ENCODE peak calls at places on chromosomes 4 and X, in six cellular contexts. One of them, this sample, is unnamed.

GRCh38 chr4:15163284-15163645 is 161.0 kb downstream of the CPEB2 start:
- DNase-seq in A549: no peak
- DNase-seq in HepG2: no peak
- DNase-seq in GM12878: no peak
- DNase-seq in K562: no peak
- DNase-seq in NB4: no peak
- DNase-seq in this sample: no peak

GRCh38 chr4:145619639-145619996 is 433 bp downstream of the MMAA start:
- DNase-seq in A549: peak
- DNase-seq in HepG2: peak
- DNase-seq in GM12878: peak
- DNase-seq in K562: no peak
- DNase-seq in NB4: no peak
- DNase-seq in this sample: no peak

GRCh38 chr4:164989464-164989863 is 12.0 kb upstream of the TRIM61 start:
- DNase-seq in A549: no peak
- DNase-seq in HepG2: no peak
- DNase-seq in GM12878: no peak
- DNase-seq in K562: no peak
- DNase-seq in NB4: no peak
- DNase-seq in this sample: no peak

GRCh38 chr4:84530871-84531270 is 31.8 kb upstream of the NKX6-1 start:
- DNase-seq in A549: peak
- DNase-seq in HepG2: no peak
- DNase-seq in GM12878: no peak
- DNase-seq in K562: no peak
- DNase-seq in NB4: no peak
- DNase-seq in this sample: no peak

GRCh38 chr4:127069675-127070074 is 563.1 kb upstream of the INTU start:
- DNase-seq in A549: no peak
- DNase-seq in HepG2: no peak
- DNase-seq in GM12878: no peak
- DNase-seq in K562: no peak
- DNase-seq in NB4: no peak
- DNase-seq in this sample: no peak

GRCh38 chr4:41747230-41748055 is 1.1 kb downstream of the PHOX2B start:
- DNase-seq in A549: no peak
- DNase-seq in HepG2: no peak
- DNase-seq in GM12878: no peak
- DNase-seq in K562: no peak
- DNase-seq in NB4: no peak
- DNase-seq in this sample: no peak

GRCh38 chr4:57064811-57065711 is 45.1 kb downstream of the IGFBP7 start:
- DNase-seq in A549: peak
- DNase-seq in HepG2: no peak
- DNase-seq in GM12878: no peak
- DNase-seq in K562: no peak
- DNase-seq in NB4: no peak
- DNase-seq in this sample: peak

GRCh38 chrX:3227526-3227925 is 118.9 kb downstream of the MXRA5 start:
- DNase-seq in A549: no peak
- DNase-seq in HepG2: no peak
- DNase-seq in GM12878: no peak
- DNase-seq in K562: no peak
- DNase-seq in NB4: no peak
- DNase-seq in this sample: no peak

GRCh38 chr4:13966241-13967195 is 339.0 kb upstream of the BOD1L1 start:
- DNase-seq in A549: no peak
- DNase-seq in HepG2: no peak
- DNase-seq in GM12878: no peak
- DNase-seq in K562: no peak
- DNase-seq in NB4: no peak
- DNase-seq in this sample: peak

GRCh38 chr4:113636438-113636818 is 125.1 kb downstream of the CAMK2D start:
- DNase-seq in A549: no peak
- DNase-seq in HepG2: peak
- DNase-seq in GM12878: no peak
- DNase-seq in K562: no peak
- DNase-seq in NB4: peak
- DNase-seq in this sample: no peak
- TF ChIP-seq MYC in A549: no peak
- TF ChIP-seq MYC in HepG2: no peak
- TF ChIP-seq MYC in GM12878: no peak
- TF ChIP-seq MYC in K562: no peak
- TF ChIP-seq MYC in NB4: no peak
- TF ChIP-seq MYC in this sample: no peak

DNA sequence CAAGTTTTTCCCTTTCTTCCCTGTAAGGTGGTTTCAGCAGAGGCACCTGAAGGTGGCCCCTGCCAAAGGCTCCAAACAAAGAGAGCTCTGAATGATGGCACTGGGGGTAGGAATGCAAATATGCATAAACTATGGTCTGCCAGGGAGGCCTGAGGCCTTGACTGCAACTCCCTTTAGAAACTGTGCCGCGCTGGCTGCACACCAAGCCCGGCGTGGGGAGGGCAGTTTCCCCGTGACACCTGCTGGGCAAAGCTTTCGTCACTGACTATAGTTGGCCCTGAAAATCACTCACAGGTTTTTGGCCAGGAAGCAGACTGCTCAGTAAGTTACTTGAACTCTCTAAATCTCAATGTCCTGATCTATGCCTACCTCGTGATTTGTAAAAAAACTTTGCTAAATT is 97.8 kb upstream of the ATOH1 start:
- DNase-seq in A549: no peak
- DNase-seq in HepG2: no peak
- DNase-seq in GM12878: no peak
- DNase-seq in K562: no peak
- DNase-seq in NB4: no peak
- DNase-seq in this sample: no peak
- TF ChIP-seq MAX in A549: no peak
- TF ChIP-seq MAX in HepG2: no peak
- TF ChIP-seq MAX in GM12878: no peak
- TF ChIP-seq MAX in K562: no peak
- TF ChIP-seq MAX in NB4: no peak
- TF ChIP-seq MAX in this sample: no peak

GRCh38 chr4:78560296-78560963 is 8.9 kb downstream of the ANXA3 start:
- DNase-seq in A549: peak
- DNase-seq in HepG2: no peak
- DNase-seq in GM12878: no peak
- DNase-seq in K562: no peak
- DNase-seq in NB4: no peak
- DNase-seq in this sample: peak
- TF ChIP-seq MYC in A549: no peak
- TF ChIP-seq MYC in HepG2: no peak
- TF ChIP-seq MYC in GM12878: no peak
- TF ChIP-seq MYC in K562: no peak
- TF ChIP-seq MYC in NB4: no peak
- TF ChIP-seq MYC in this sample: no peak

GRCh38 chr4:174394915-174395314 is 111.2 kb downstream of the CEP44 start:
- DNase-seq in A549: peak
- DNase-seq in HepG2: no peak
- DNase-seq in GM12878: no peak
- DNase-seq in K562: no peak
- DNase-seq in NB4: no peak
- DNase-seq in this sample: no peak
- TF ChIP-seq MAX in A549: no peak
- TF ChIP-seq MAX in HepG2: no peak
- TF ChIP-seq MAX in GM12878: no peak
- TF ChIP-seq MAX in K562: no peak
- TF ChIP-seq MAX in NB4: no peak
- TF ChIP-seq MAX in this sample: no peak

GRCh38 chr4:125762537-125762936 is 447.8 kb downstream of the FAT4 start:
- DNase-seq in A549: no peak
- DNase-seq in HepG2: no peak
- DNase-seq in GM12878: no peak
- DNase-seq in K562: no peak
- DNase-seq in NB4: no peak
- DNase-seq in this sample: no peak

GRCh38 chr4:125758438-125758837 is 443.7 kb downstream of the FAT4 start:
- DNase-seq in A549: no peak
- DNase-seq in HepG2: no peak
- DNase-seq in GM12878: no peak
- DNase-seq in K562: no peak
- DNase-seq in NB4: no peak
- DNase-seq in this sample: no peak

GRCh38 chr4:125765936-125766335 is 451.2 kb downstream of the FAT4 start:
- DNase-seq in A549: no peak
- DNase-seq in HepG2: no peak
- DNase-seq in GM12878: no peak
- DNase-seq in K562: no peak
- DNase-seq in NB4: no peak
- DNase-seq in this sample: no peak

DNA sequence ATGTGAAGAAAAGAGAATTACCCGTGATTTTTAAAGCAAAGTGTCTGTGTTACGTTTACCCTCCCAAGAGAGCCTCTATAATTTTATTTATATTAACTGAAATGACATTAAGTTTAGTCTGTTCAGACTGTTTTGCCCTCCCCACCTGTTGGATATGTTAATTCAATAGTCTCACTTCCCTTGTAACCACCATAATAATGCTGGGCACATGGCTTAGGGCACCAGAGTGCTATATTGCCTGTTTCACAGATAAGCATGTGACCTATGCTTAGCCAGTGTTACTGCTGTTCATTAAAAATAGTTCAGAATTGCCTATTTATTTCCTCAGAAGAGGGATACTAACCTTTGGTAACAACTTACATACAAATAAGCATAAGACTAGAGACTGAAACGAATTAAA is 446.2 kb downstream of the FAT4 start:
- DNase-seq in A549: no peak
- DNase-seq in HepG2: no peak
- DNase-seq in GM12878: no peak
- DNase-seq in K562: no peak
- DNase-seq in NB4: no peak
- DNase-seq in this sample: no peak
- TF ChIP-seq MYC in A549: no peak
- TF ChIP-seq MYC in HepG2: no peak
- TF ChIP-seq MYC in GM12878: no peak
- TF ChIP-seq MYC in K562: no peak
- TF ChIP-seq MYC in NB4: no peak
- TF ChIP-seq MYC in this sample: no peak

GRCh38 chr4:140935259-140935658 is 179.1 kb upstream of the TBC1D9 start:
- DNase-seq in A549: no peak
- DNase-seq in HepG2: no peak
- DNase-seq in GM12878: no peak
- DNase-seq in K562: no peak
- DNase-seq in NB4: no peak
- DNase-seq in this sample: no peak

GRCh38 chr4:140943486-140943885 is 187.3 kb upstream of the TBC1D9 start:
- DNase-seq in A549: no peak
- DNase-seq in HepG2: no peak
- DNase-seq in GM12878: no peak
- DNase-seq in K562: no peak
- DNase-seq in NB4: no peak
- DNase-seq in this sample: no peak

GRCh38 chr4:140932646-140933045 is 176.5 kb upstream of the TBC1D9 start:
- DNase-seq in A549: no peak
- DNase-seq in HepG2: no peak
- DNase-seq in GM12878: no peak
- DNase-seq in K562: no peak
- DNase-seq in NB4: no peak
- DNase-seq in this sample: no peak

GRCh38 chr4:140940589-140940988 is 184.4 kb upstream of the TBC1D9 start:
- DNase-seq in A549: no peak
- DNase-seq in HepG2: no peak
- DNase-seq in GM12878: no peak
- DNase-seq in K562: no peak
- DNase-seq in NB4: no peak
- DNase-seq in this sample: no peak

GRCh38 chr4:140937866-140938265 is 181.7 kb upstream of the TBC1D9 start:
- DNase-seq in A549: peak
- DNase-seq in HepG2: no peak
- DNase-seq in GM12878: no peak
- DNase-seq in K562: no peak
- DNase-seq in NB4: no peak
- DNase-seq in this sample: no peak
- TF ChIP-seq MAX in A549: no peak
- TF ChIP-seq MAX in HepG2: no peak
- TF ChIP-seq MAX in GM12878: no peak
- TF ChIP-seq MAX in K562: no peak
- TF ChIP-seq MAX in NB4: no peak
- TF ChIP-seq MAX in this sample: no peak

GRCh38 chr4:65502151-65502691 is 168.1 kb downstream of the EPHA5 start:
- DNase-seq in A549: peak
- DNase-seq in HepG2: no peak
- DNase-seq in GM12878: no peak
- DNase-seq in K562: no peak
- DNase-seq in NB4: no peak
- DNase-seq in this sample: peak
- TF ChIP-seq MYC in A549: no peak
- TF ChIP-seq MYC in HepG2: no peak
- TF ChIP-seq MYC in GM12878: no peak
- TF ChIP-seq MYC in K562: no peak
- TF ChIP-seq MYC in NB4: no peak
- TF ChIP-seq MYC in this sample: no peak

DNA sequence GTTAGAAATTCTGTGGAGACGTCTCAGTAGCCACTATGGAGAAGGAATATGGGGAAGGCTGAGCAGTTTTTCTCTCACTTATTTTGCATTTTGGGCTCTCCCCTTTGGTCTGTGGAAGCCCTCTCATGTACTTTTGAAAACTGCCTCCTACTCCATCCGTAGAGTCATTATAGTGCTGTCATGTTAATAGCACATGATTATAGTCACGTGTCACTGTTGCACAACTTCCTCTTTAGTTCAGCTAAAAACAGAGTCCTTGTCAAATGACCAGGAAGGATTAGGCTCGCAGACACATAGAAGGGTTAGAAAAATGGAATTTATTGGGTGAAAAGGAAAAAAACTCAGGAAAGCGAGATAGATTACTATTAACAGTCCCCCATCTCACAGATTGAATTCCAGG is 258.2 kb upstream of the CXorf51A start:
- DNase-seq in A549: no peak
- DNase-seq in HepG2: no peak
- DNase-seq in GM12878: no peak
- DNase-seq in K562: no peak
- DNase-seq in NB4: peak
- DNase-seq in this sample: no peak
- TF ChIP-seq MAX in A549: no peak
- TF ChIP-seq MAX in HepG2: no peak
- TF ChIP-seq MAX in GM12878: no peak
- TF ChIP-seq MAX in K562: no peak
- TF ChIP-seq MAX in NB4: peak
- TF ChIP-seq MAX in this sample: no peak

This sample was measured in endothelial cell of umbilical vein.